ENCODE peak calls at places on chromosomes 13 and 19, in eight cellular contexts. T, Y, B, L, F, H, E and N are unnamed samples.

GRCh38 chr19:17409990-17410389 is 4.6 kb upstream of the BST2 start:
- DNase-seq in F (no peak), L (no peak), B (no peak), E (no peak), H (no peak), Y (no peak), T (no peak), N (no peak)

GRCh38 chr19:7772752-7773291 is 9.8 kb downstream of the CLEC4M start:
- DNase-seq in F (no peak), L (no peak), E (no peak), T (peak; percentile 68), H (no peak), B (no peak), Y (no peak), N (no peak)

GRCh38 chr13:85725433-85725832 is 73.8 kb downstream of the SLITRK6 start:
- DNase-seq in L (no peak), E (no peak), Y (no peak), B (no peak), H (no peak), F (no peak), T (no peak), N (no peak)

GRCh38 chr19:34351382-34351802 is 13.6 kb upstream of the GPI start:
- DNase-seq in H (no peak), T (peak; percentile 25), Y (no peak), B (peak; percentile 49), E (no peak), L (no peak), F (no peak), N (no peak)

GRCh38 chr19:46604781-46605355 is 3.7 kb downstream of the CALM3 start:
- DNase-seq in E (peak; percentile 67), Y (no peak), L (no peak), H (no peak), F (no peak), T (no peak), B (no peak), N (no peak)

GRCh38 chr13:98050041-98050466 is 92.8 kb upstream of the FARP1 start:
- DNase-seq in H (no peak), Y (no peak), F (no peak), L (no peak), B (peak; percentile 58), T (no peak), E (no peak), N (no peak)

GRCh38 chr19:38975861-38976271 is 324 bp upstream of the FBXO17 start:
- DNase-seq in E (no peak), F (no peak), B (peak; percentile 92), H (no peak), T (no peak), Y (no peak), L (no peak), N (no peak)

GRCh38 chr13:73064991-73065390 is 6.2 kb downstream of the KLF5 start:
- DNase-seq in Y (no peak), L (no peak), E (no peak), T (no peak), H (no peak), B (no peak), F (no peak), N (no peak)

GRCh38 chr13:46071590-46072249 is 19.2 kb upstream of the ZC3H13 start:
- DNase-seq in T (peak; percentile 70), F (no peak), L (no peak), E (no peak), Y (no peak), B (peak; percentile 4), H (no peak), N (no peak)

GRCh38 chr19:38875656-38876345 is 2.3 kb downstream of the RINL start:
- DNase-seq in H (no peak), B (no peak), F (peak; percentile 0), L (no peak), E (no peak), Y (peak; percentile 0), T (no peak), N (no peak)

GRCh38 chr19:19606021-19606420 is 12.5 kb downstream of the PBX4 start:
- DNase-seq in F (no peak), H (no peak), L (no peak), Y (no peak), E (no peak), B (peak; percentile 62), T (no peak), N (no peak)

GRCh38 chr13:45500492-45501174 is 35.9 kb downstream of the COG3 start:
- DNase-seq in T (no peak), B (no peak), H (no peak), L (no peak), E (no peak), F (no peak), Y (no peak), N (no peak)

GRCh38 chr13:41458187-41458938 is 1.0 kb downstream of the RGCC start:
- DNase-seq in B (no peak), Y (peak; percentile 70), E (peak; percentile 80), F (peak; percentile 59), H (no peak), L (no peak), T (no peak), N (no peak)

GRCh38 chr13:100214886-100215285 is 126.0 kb downstream of the PCCA start:
- DNase-seq in E (no peak), L (no peak), B (peak; percentile 56), F (no peak), Y (no peak), H (no peak), T (no peak), N (no peak)

GRCh38 chr13:49540552-49540951 is 44.8 kb downstream of the PHF11 start:
- DNase-seq in E (no peak), T (peak; percentile 23), L (no peak), H (no peak), B (no peak), Y (no peak), F (no peak), N (no peak)

GRCh38 chr13:60990032-60990733 is 425.5 kb downstream of the PCDH20 start:
- DNase-seq in H (no peak), L (no peak), T (no peak), F (no peak), Y (no peak), E (no peak), B (peak; percentile 12), N (no peak)

GRCh38 chr19:30781519-30781918 is 409.3 kb downstream of the ZNF536 start:
- DNase-seq in Y (no peak), H (no peak), L (no peak), B (no peak), F (peak; percentile 75), E (peak; percentile 90), T (no peak), N (no peak)

GRCh38 chr13:24923305-24923640 is 159.3 kb downstream of the RNF17 start:
- DNase-seq in H (peak; percentile 33), L (no peak), Y (no peak), T (peak; percentile 93), B (no peak), F (no peak), E (no peak), N (no peak)

GRCh38 chr13:51284339-51284738 is 55.2 kb upstream of the SERPINE3 start:
- DNase-seq in B (no peak), F (no peak), T (no peak), H (no peak), Y (no peak), E (no peak), L (no peak), N (no peak)

GRCh38 chr19:3019211-3019854 is 9.7 kb downstream of the TLE2 start:
- DNase-seq in Y (peak; percentile 59), F (no peak), L (no peak), H (no peak), E (no peak), B (no peak), T (no peak), N (no peak)

GRCh38 chr19:29497686-29498436 is 27.9 kb upstream of the VSTM2B start:
- DNase-seq in T (no peak), E (no peak), H (no peak), F (no peak), L (no peak), B (no peak), Y (no peak), N (no peak)

GRCh38 chr19:49502866-49503581 is 6.8 kb downstream of the RPS11 start:
- DNase-seq in E (no peak), L (no peak), Y (no peak), H (peak; percentile 48), T (no peak), F (no peak), B (peak; percentile 79), N (no peak)

GRCh38 chr13:21058361-21058760 is 3.0 kb downstream of the LATS2 start:
- DNase-seq in F (no peak), L (no peak), B (no peak), T (no peak), E (no peak), Y (no peak), H (no peak), N (no peak)

GRCh38 chr19:18484992-18485391 is 36.9 kb downstream of the ELL start:
- DNase-seq in T (no peak), H (no peak), Y (no peak), F (no peak), E (no peak), L (no peak), B (no peak), N (no peak)
- TF ChIP-seq CTCF in T (no peak), H (no peak), Y (no peak), F (no peak), E (no peak), L (no peak), B (no peak), N (no peak)

GRCh38 chr13:33007237-33007636 is 9.0 kb upstream of the KL start:
- DNase-seq in F (no peak), T (no peak), Y (no peak), H (no peak), L (no peak), E (no peak), B (no peak), N (no peak)
- H3K4me3 ChIP-seq in F (no peak overlapping the region), T (no peak overlapping the region), Y (no peak overlapping the region), H (no peak overlapping the region), L (no peak overlapping the region), E (no peak overlapping the region), B (no peak overlapping the region), N (no peak overlapping the region)

GRCh38 chr19:21094347-21095025 is 12.5 kb downstream of the ZNF714 start:
- DNase-seq in H (no peak), T (no peak), L (no peak), Y (no peak), E (no peak), B (no peak), F (no peak), N (no peak)
- H3K4me1 ChIP-seq in H (no peaks in the 10 kb centered on the region), T (no peaks in the 10 kb centered on the region), L (no peaks in the 10 kb centered on the region), Y (no peaks in the 10 kb centered on the region), E (peaks cover 2% of the 10 kb centered on the region), B (no peaks in the 10 kb centered on the region), F (no peaks in the 10 kb centered on the region), N (peaks cover 18% of the 10 kb centered on the region)

DNA sequence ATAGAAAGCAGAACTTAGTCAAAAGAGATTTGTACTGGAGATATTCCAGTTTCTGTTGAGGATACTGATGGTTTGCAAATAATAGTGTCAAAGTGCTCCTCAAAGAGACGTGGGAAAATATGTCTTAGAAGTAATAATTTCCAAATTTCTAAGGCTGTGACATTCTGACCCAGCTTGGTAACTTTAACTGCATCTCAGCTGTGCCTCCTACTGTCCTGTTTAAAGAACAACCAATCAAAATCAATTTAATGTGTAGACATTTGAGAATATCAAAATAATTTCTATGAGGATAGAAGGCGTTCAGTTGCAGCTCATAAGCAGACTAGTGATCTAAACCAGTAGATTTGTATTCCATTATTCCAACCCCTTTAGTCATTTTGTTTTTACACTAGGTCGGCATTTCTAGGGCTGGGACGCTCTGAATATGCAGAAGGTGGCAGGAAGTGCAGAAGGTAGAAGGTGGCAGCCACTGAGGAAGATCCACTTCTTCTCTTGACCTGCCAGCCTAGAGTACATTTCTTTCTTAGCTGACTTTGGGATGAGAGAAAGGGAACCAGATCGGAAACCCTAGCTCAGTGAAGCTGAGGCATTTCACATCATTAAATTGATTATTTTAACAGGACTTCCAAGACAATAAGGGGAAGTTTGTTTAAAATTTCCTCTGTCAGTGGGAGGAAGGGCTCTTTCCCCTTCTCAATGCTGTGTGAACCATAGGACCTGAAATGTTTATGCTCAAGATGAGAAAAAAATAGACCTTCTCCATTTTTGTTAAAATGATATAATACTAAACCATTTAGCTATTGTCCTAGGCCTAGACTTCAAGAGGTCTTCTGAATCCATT is 67.5 kb downstream of the COL4A1 start:
- DNase-seq in B (no peak), T (no peak), H (no peak), Y (no peak), F (no peak), L (no peak), E (no peak), N (no peak)
- TF ChIP-seq CTCF in B (no peak), T (no peak), H (no peak), Y (no peak), F (no peak), L (no peak), E (no peak), N (no peak)